ENCODE peak calls at places on chromosome 6, in six cellular contexts. B is endodermal cell, J is stomach, O is fibroblast of the aortic adventitia, X is AG10803, U is upper lobe of left lung. T is an unnamed sample.

GRCh38 chr6:167324111-167324510 is 775 bp upstream of the TTLL2 start:
- DNase-seq in B (peak), J (no peak), O (peak), X (no peak), U (no peak), T (no peak)

GRCh38 chr6:169931223-169931760 is 179.9 kb downstream of the ERMARD start:
- DNase-seq in B (no peak), J (no peak), O (no peak), X (no peak), U (no peak), T (no peak)

GRCh38 chr6:137217801-137218472 is 1.2 kb downstream of the IFNGR1 start:
- DNase-seq in B (no peak), J (no peak), O (peak), X (peak), U (peak), T (no peak)

GRCh38 chr6:36371231-36371630 is 16.2 kb downstream of the ETV7 start:
- DNase-seq in B (no peak), J (no peak), O (no peak), X (no peak), U (no peak), T (no peak)

GRCh38 chr6:111068116-111068897 is 19.0 kb upstream of the SLC16A10 start:
- DNase-seq in B (no peak), J (no peak), O (no peak), X (no peak), U (no peak), T (no peak)

GRCh38 chr6:41344865-41345264 is 9.5 kb downstream of the NCR2 start:
- DNase-seq in B (no peak), J (no peak), O (no peak), X (no peak), U (no peak), T (peak)

GRCh38 chr6:15207923-15208322 is 37.9 kb upstream of the JARID2 start:
- DNase-seq in B (peak), J (no peak), O (peak), X (peak), U (no peak), T (no peak)

GRCh38 chr6:53347250-53347920 is 1.4 kb downstream of the ELOVL5 start:
- DNase-seq in B (no peak), J (no peak), O (peak), X (peak), U (no peak), T (no peak)

GRCh38 chr6:55603987-55604386 is 25.0 kb upstream of the HMGCLL1 start:
- DNase-seq in B (no peak), J (no peak), O (no peak), X (no peak), U (no peak), T (no peak)

GRCh38 chr6:21587925-21588811 is 5.4 kb upstream of the SOX4 start:
- DNase-seq in B (peak), J (peak), O (peak), X (peak), U (peak), T (peak)

GRCh38 chr6:39493717-39494116 is 171.2 kb upstream of the KCNK16 start:
- DNase-seq in B (no peak), J (no peak), O (no peak), X (peak), U (no peak), T (no peak)

GRCh38 chr6:39855356-39855995 is 63.3 kb downstream of the DAAM2 start:
- DNase-seq in B (no peak), J (no peak), O (no peak), X (peak), U (no peak), T (no peak)

GRCh38 chr6:27145731-27146455 is 101.6 kb upstream of the PRSS16 start:
- DNase-seq in B (peak), J (peak), O (peak), X (peak), U (peak), T (no peak)
- TF ChIP-seq CTCF in B (no peak), J (no peak), O (no peak), X (no peak), U (no peak), T (no peak)

GRCh38 chr6:165689699-165690098 is 26.7 kb upstream of the PDE10A start:
- DNase-seq in B (no peak), J (no peak), O (peak), X (no peak), U (no peak), T (no peak)
- TF ChIP-seq CTCF in B (peak), J (no peak), O (peak), X (no peak), U (no peak), T (peak)

DNA sequence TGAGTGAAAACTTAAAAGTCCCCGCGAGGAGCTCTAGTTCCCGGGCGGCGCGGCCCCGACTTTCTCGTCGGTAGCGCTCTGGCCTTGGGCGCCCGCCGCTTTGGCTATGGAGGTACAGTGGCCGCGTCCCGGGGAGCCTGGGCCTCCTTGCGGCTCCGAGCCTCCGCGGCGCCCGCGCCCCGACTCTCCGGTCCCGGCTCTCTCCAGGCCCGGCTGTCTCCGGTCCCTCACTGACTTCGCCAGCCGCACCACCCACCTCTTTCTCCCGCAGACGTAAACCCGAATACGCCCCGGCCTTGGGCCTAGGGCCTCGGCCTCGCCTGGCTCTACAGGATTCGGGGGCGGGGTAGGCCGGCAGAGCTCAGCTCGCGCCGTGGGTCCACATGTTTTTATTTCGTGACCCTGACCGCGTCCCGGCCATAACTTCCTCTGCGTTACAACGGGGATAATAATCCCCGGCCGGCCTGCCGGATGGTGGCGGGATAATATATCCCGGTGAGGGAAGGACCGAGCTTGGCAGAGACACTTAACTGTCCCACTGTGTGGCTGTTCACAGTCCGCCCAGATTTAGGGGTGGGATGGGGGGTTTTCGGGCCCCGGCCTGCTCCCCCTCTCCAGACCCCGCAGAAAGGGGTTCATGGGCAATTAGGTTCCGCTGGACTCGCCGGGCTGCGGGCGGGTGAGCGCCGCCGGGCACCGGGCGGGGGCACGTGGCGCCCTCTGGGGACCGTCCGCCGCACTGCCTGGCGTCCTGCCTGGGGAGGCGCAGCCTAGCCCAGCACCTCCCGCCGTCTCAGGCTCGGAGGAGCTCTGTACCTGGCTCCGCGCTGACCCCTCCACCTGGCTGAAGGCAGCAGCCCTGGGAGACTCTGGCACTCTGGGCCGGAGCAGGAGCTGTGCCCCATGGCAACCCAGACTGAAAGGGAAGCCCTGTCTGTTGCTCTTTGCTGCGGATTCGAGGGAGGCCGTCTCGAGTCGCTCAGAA is 10.1 kb upstream of the TBX18 start:
- DNase-seq in B (peak), J (no peak), O (no peak), X (peak), U (peak), T (no peak)
- TF ChIP-seq CTCF in B (peak), J (no peak), O (peak), X (peak), U (peak), T (peak)

GRCh38 chr6:24709014-24709711 is 9.8 kb downstream of the C6orf62 start:
- DNase-seq in B (no peak), J (no peak), O (no peak), X (no peak), U (no peak), T (no peak)
- TF ChIP-seq CTCF in B (no peak), J (no peak), O (no peak), X (no peak), U (no peak), T (no peak)

GRCh38 chr6:2710412-2710811 is 40.3 kb downstream of the MYLK4 start:
- DNase-seq in B (no peak), J (no peak), O (no peak), X (no peak), U (no peak), T (no peak)
- TF ChIP-seq CTCF in B (no peak), J (no peak), O (no peak), X (no peak), U (no peak), T (no peak)

DNA sequence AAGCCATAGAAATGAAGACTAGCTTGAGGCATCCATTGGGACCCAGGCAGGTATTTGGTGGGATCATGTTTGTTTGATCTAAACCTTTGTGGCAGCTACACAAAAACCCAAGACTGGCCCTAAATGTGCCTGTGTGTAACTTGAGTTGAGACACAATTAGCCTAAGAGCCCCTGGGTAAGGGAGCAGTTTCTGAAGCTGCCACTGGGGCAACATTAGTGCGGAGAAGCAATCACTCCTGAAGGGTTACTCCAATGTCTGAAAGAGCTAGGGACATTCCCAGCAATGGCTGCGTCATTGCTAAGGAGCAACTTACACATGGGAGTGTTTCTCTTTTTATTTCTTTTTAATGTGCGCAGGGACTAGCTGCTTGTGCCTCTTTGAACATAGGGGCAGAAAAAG is 67.9 kb upstream of the EEF1E1 start:
- DNase-seq in B (peak), J (no peak), O (no peak), X (no peak), U (no peak), T (no peak)
- TF ChIP-seq CTCF in B (peak), J (no peak), O (no peak), X (no peak), U (no peak), T (peak)

GRCh38 chr6:74991573-74992332 is 214.1 kb downstream of the COL12A1 start:
- DNase-seq in B (peak), J (no peak), O (peak), X (peak), U (no peak), T (no peak)
- TF ChIP-seq CTCF in B (no peak), J (no peak), O (peak), X (peak), U (no peak), T (no peak)

DNA sequence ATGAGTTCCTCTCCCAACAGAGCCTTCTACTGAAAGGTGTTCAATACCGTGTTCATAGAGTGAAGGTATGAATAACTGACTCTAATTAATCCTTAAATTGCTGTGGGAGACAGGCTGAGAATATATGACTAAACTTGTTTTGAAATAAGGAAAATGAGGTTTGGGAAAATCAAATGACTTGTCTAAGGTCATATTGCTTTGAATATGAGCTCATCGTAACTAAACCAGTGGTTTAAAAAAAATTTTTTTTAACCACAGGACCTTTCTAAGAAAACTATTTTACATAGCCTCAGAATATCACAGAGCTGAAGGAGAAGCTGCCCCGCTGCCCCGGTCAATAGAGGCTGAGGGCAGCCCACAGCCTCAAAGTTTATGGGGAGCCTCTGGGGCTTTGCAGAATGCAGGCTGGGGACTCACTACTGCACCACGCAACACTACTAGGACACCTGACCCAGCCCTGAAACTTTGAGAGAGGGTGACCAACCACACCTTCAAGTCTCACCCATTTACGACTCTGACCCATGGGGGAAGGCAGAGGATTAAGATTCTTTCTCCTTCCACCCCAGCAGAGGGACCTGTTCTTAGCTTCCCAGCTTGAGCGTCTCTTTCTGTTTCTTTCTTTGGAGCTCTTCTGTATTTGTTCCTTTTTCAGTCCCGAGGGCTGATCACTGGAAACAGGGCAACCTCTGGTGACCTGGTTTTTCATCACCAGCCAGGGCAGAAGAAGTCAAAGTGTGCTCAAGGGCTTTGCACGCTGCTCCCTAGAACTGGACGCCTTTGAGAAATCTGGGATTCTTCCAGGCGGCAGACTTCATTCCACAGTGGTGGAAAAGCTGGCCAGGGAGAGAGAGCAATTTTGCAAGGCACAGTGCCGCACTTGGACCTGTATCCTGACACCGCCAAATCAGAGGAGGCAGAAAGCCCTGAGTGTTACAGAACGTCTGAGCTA is 220.2 kb downstream of the ATXN1 start:
- DNase-seq in B (no peak), J (no peak), O (peak), X (peak), U (no peak), T (no peak)
- TF ChIP-seq CTCF in B (peak), J (no peak), O (peak), X (no peak), U (no peak), T (no peak)

DNA sequence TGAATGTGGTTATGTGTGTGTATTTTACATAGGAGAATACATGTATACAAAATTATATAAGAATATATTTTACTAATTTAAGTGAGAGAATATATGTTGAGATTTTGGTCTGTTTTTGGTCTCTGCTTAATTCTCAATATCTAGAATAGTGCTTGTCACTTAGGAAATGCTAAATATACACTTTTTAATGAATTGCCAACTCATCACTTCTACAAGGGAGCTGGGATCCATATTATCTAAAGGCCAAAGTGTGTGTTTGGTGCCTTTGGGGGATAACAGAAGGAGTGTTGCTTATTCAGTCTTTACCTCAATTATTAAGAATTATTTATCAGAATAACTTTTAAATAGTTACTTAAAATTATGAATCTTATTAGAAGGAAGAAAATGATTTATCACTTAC is 1304.8 kb downstream of the HACE1 start:
- DNase-seq in B (no peak), J (no peak), O (no peak), X (no peak), U (no peak), T (no peak)
- TF ChIP-seq CTCF in B (no peak), J (no peak), O (no peak), X (no peak), U (no peak), T (no peak)